ENCODE peak calls at places on chromosomes 12 and 14, in five cellular contexts. T is activated naive CD4-positive, alpha-beta T cell; F is NCI-H1694 treated with DMSO at 0.1 percent for 48 hours; N is astrocyte of the cerebellum; R is A549. Z is an unnamed sample.

GRCh38 chr12:31859232-31859977 is 99.8 kb upstream of the RESF1 start:
- DNase-seq in T (no peak), F (no peak), N (no peak), R (no peak), Z (no peak)

GRCh38 chr14:100712490-100712889 is 14.2 kb upstream of the DLK1 start:
- DNase-seq in T (no peak), F (peak), N (no peak), R (no peak), Z (no peak)

GRCh38 chr12:20798561-20798960 is 11.9 kb upstream of the SLCO1B3 start:
- DNase-seq in T (no peak), F (peak), N (peak), R (no peak), Z (peak)

GRCh38 chr12:129901256-129901655 is 2.6 kb downstream of the TMEM132D start:
- DNase-seq in T (no peak), F (no peak), N (peak), R (no peak), Z (no peak)

GRCh38 chr14:99138999-99139865 is 132.8 kb downstream of the BCL11B start:
- DNase-seq in T (no peak), F (no peak), N (no peak), R (no peak), Z (no peak)

GRCh38 chr12:50362671-50363070 is 33.7 kb downstream of the FAM186A start:
- DNase-seq in T (no peak), F (no peak), N (no peak), R (no peak), Z (no peak)

GRCh38 chr12:43740511-43741100 is 18.0 kb downstream of the PUS7L start:
- DNase-seq in T (no peak), F (no peak), N (no peak), R (no peak), Z (no peak)

GRCh38 chr12:78530065-78530765 is 334.4 kb upstream of the SYT1 start:
- DNase-seq in T (no peak), F (no peak), N (peak), R (no peak), Z (no peak)

GRCh38 chr12:121580959-121581680 is at the start of gene KDM2B:
- DNase-seq in T (no peak), F (no peak), N (no peak), R (no peak), Z (no peak)

GRCh38 chr12:14213542-14213941 is 151.9 kb upstream of the ATF7IP start:
- DNase-seq in T (no peak), F (no peak), N (no peak), R (no peak), Z (no peak)

GRCh38 chr14:100393362-100393761 is 70.2 kb downstream of the SLC25A47 start:
- DNase-seq in T (no peak), F (no peak), N (no peak), R (no peak), Z (no peak)

GRCh38 chr14:36067428-36068187 is 108.9 kb downstream of the PTCSC3 start:
- DNase-seq in T (no peak), F (no peak), N (no peak), R (no peak), Z (no peak)

GRCh38 chr14:51424569-51425251 is 184.7 kb downstream of the TMX1 start:
- DNase-seq in T (no peak), F (no peak), N (no peak), R (no peak), Z (no peak)

GRCh38 chr12:76588881-76589565 is 29.5 kb upstream of the OSBPL8 start:
- DNase-seq in T (no peak), F (no peak), N (no peak), R (no peak), Z (no peak)

GRCh38 chr12:62934799-62935674 is at the start of gene PPM1H:
- DNase-seq in T (no peak), F (peak), N (no peak), R (peak), Z (peak)

GRCh38 chr14:20418501-20418909 is 5.2 kb upstream of the TEP1 start:
- DNase-seq in T (no peak), F (no peak), N (no peak), R (no peak), Z (no peak)

GRCh38 chr12:3127832-3128231 is 50.7 kb downstream of the TSPAN9 start:
- DNase-seq in T (no peak), F (no peak), N (no peak), R (no peak), Z (no peak)

GRCh38 chr12:68336754-68337343 is 4.7 kb upstream of the MDM1 start:
- DNase-seq in T (no peak), F (no peak), N (no peak), R (no peak), Z (no peak)